ENCODE peak calls at places on chromosome 6, in seven cellular contexts. E is brain microvascular endothelial cell, R is GM23248, K is endodermal cell, G is suprapubic skin, U is neuronal stem cell, Y is heart right ventricle. T is an unnamed sample. For H3K36me3, the result is how much of the 10 kb centered on the place peaks cover.

GRCh38 chr6:17395112-17395511 is 1.7 kb downstream of the CAP2 start:
- DNase-seq in G (no peak), U (no peak), E (no peak), R (no peak), K (no peak), Y (no peak), T (no peak)

GRCh38 chr6:53361549-53362031 is 12.8 kb upstream of the ELOVL5 start:
- DNase-seq in G (no peak), K (no peak), U (no peak), Y (peak), E (peak), R (peak), T (no peak)

GRCh38 chr6:18226451-18226850 is 37.9 kb downstream of the DEK start:
- DNase-seq in K (no peak), Y (no peak), G (no peak), U (no peak), E (no peak), R (peak), T (no peak)

GRCh38 chr6:135411339-135411738 is 86.2 kb downstream of the AHI1 start:
- DNase-seq in Y (no peak), G (no peak), R (peak), U (no peak), E (no peak), K (no peak), T (no peak)

GRCh38 chr6:53526000-53526399 is 18.9 kb downstream of the GCLC start:
- DNase-seq in Y (no peak), R (no peak), E (no peak), K (no peak), G (no peak), U (no peak), T (no peak)

GRCh38 chr6:378090-378957 is 13.2 kb upstream of the IRF4 start:
- DNase-seq in K (no peak), E (no peak), U (no peak), G (peak), R (no peak), Y (no peak), T (no peak)

GRCh38 chr6:24929255-24929654 is 6.5 kb downstream of the RIPOR2 start:
- DNase-seq in R (no peak), K (no peak), G (no peak), E (no peak), Y (no peak), U (no peak), T (no peak)

GRCh38 chr6:25714765-25715164 is 39.8 kb upstream of the SLC17A4 start:
- DNase-seq in Y (no peak), R (no peak), K (no peak), G (no peak), E (no peak), U (no peak), T (no peak)

GRCh38 chr6:10412948-10413849 is 1.7 kb downstream of the TFAP2A start:
- DNase-seq in U (no peak), K (peak), E (no peak), R (peak), G (no peak), Y (no peak), T (peak)

GRCh38 chr6:53581161-53581560 is 36.3 kb upstream of the GCLC start:
- DNase-seq in R (peak), Y (no peak), U (no peak), G (no peak), E (peak), K (no peak), T (no peak)

GRCh38 chr6:156154896-156155295 is 622.3 kb upstream of the ARID1B start:
- DNase-seq in U (no peak), E (no peak), Y (no peak), K (no peak), G (no peak), R (no peak), T (no peak)

GRCh38 chr6:18330548-18331066 is 56.5 kb upstream of the RNF144B start:
- DNase-seq in G (no peak), K (no peak), U (no peak), Y (no peak), E (no peak), R (no peak), T (no peak)

GRCh38 chr6:156017838-156018237 is 562.2 kb upstream of the NOX3 start:
- DNase-seq in K (no peak), Y (no peak), G (no peak), E (no peak), R (peak), U (no peak), T (no peak)

GRCh38 chr6:91132461-91132860 is 545.6 kb upstream of the MAP3K7 start:
- DNase-seq in U (no peak), R (no peak), K (no peak), Y (no peak), G (no peak), E (no peak), T (no peak)

GRCh38 chr6:56725257-56725656 is 82.6 kb upstream of the DST start:
- DNase-seq in G (no peak), E (no peak), R (no peak), U (no peak), K (no peak), Y (no peak), T (no peak)

GRCh38 chr6:158837684-158838625 is 18.8 kb upstream of the EZR start:
- DNase-seq in U (no peak), G (no peak), K (peak), E (no peak), R (peak), Y (no peak), T (no peak)

GRCh38 chr6:37514377-37514776 is 14.7 kb upstream of the CCDC167 start:
- DNase-seq in R (peak), Y (no peak), K (no peak), U (no peak), E (peak), G (no peak), T (no peak)

GRCh38 chr6:61953881-61954280 is 332.1 kb downstream of the KHDRBS2 start:
- DNase-seq in U (no peak), G (no peak), E (no peak), K (no peak), Y (no peak), R (no peak), T (no peak)

GRCh38 chr6:168584251-168584650 is 143.3 kb downstream of the SMOC2 start:
- DNase-seq in Y (no peak), K (no peak), R (no peak), E (no peak), G (no peak), U (no peak), T (no peak)

GRCh38 chr6:53358440-53359087 is 9.8 kb upstream of the ELOVL5 start:
- DNase-seq in R (no peak), Y (no peak), G (no peak), K (no peak), E (no peak), U (no peak), T (peak)

GRCh38 chr6:84136364-84137050 is 90.9 kb downstream of the CEP162 start:
- DNase-seq in Y (no peak), R (no peak), G (no peak), K (no peak), E (no peak), U (no peak), T (no peak)

GRCh38 chr6:35213161-35213823 is 464 bp upstream of the SCUBE3 start:
- DNase-seq in G (no peak), U (peak), Y (no peak), E (no peak), R (peak), K (peak), T (peak)

GRCh38 chr6:129795261-129795660 is 65.9 kb downstream of the TMEM244 start:
- DNase-seq in U (no peak), Y (no peak), G (no peak), R (peak), K (no peak), E (no peak), T (no peak)

GRCh38 chr6:46734867-46735719 is at the start of gene PLA2G7:
- DNase-seq in U (peak), Y (peak), E (no peak), K (peak), G (no peak), R (peak), T (peak)

GRCh38 chr6:33728438-33728837 is 16.9 kb upstream of the UQCC2 start:
- DNase-seq in R (no peak), G (no peak), U (no peak), E (no peak), Y (peak), K (no peak), T (no peak)

GRCh38 chr6:137699036-137699683 is 167.9 kb upstream of the TNFAIP3 start:
- DNase-seq in G (no peak), Y (no peak), U (no peak), K (no peak), E (no peak), R (peak), T (no peak)

GRCh38 chr6:36752187-36752885 is 54.7 kb downstream of the RAB44 start:
- DNase-seq in K (no peak), R (no peak), G (no peak), U (no peak), Y (no peak), E (no peak), T (no peak)

GRCh38 chr6:5443491-5443890 is 182.2 kb downstream of the FARS2 start:
- DNase-seq in K (no peak), E (no peak), Y (no peak), U (no peak), R (no peak), G (no peak), T (no peak)

GRCh38 chr6:34155471-34156300 is 9.8 kb upstream of the GRM4 start:
- DNase-seq in R (no peak), Y (no peak), K (peak), E (no peak), G (peak), U (no peak), T (peak)

GRCh38 chr6:164252952-164253351 is 838.4 kb downstream of the QKI start:
- DNase-seq in K (peak), R (peak), U (peak), E (no peak), G (no peak), Y (no peak), T (peak)

GRCh38 chr6:151589667-151590066 is 95.8 kb downstream of the CCDC170 start:
- DNase-seq in R (no peak), U (no peak), K (peak), G (no peak), E (no peak), Y (no peak), T (peak)

GRCh38 chr6:71478834-71479541 is 190.4 kb downstream of the OGFRL1 start:
- DNase-seq in G (no peak), E (peak), R (peak), Y (no peak), U (no peak), K (no peak), T (no peak)

GRCh38 chr6:108564178-108564577 is 3.5 kb downstream of the FOXO3 start:
- DNase-seq in R (peak), U (no peak), K (no peak), Y (no peak), G (no peak), E (peak), T (no peak)

GRCh38 chr6:98842489-98843180 is 8.3 kb downstream of the POU3F2 start:
- DNase-seq in K (peak), R (no peak), E (no peak), U (peak), Y (no peak), G (no peak), T (peak)

GRCh38 chr6:138535728-138536454 is 36.6 kb upstream of the NHSL1 start:
- DNase-seq in K (no peak), E (no peak), G (no peak), Y (no peak), R (no peak), U (no peak), T (no peak)

GRCh38 chr6:87333591-87334181 is 4.6 kb upstream of the GJB7 start:
- DNase-seq in Y (no peak), E (peak), U (no peak), G (no peak), K (no peak), R (peak), T (no peak)

DNA sequence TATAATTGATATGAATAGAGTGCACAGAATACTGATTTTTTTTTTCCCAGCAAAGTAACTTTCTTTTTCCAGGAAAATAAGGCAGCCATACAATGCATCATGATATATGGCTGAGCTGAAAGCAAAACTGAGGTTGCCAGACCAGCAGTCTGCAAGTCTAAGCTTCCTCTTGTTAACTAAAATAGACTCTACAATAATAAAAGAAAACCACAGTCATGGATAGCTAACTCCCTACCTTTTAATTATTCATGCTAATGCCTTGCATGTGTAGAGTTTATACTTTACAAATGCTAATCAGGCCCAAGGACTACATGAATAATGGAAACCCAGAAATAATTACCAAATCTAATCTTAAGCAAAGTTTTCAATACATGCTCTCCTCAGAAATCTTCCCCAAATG is 47.4 kb downstream of the MAP7 start:
- DNase-seq in G (no peak), R (no peak), E (no peak), Y (no peak), K (no peak), U (no peak), T (no peak)
- H3K4me3 ChIP-seq in G (no peak), R (no peak), E (no peak), Y (no peak), K (no peak), U (no peak), T (no peak)

GRCh38 chr6:111700135-111700690 is 94.5 kb upstream of the TRAF3IP2 start:
- DNase-seq in Y (no peak), R (no peak), K (no peak), U (no peak), G (no peak), E (no peak), T (no peak)
- H3K36me3 ChIP-seq in Y (half or more), R (half or more), K (under half), U (half or more), G (under half), E (under half), T (under half)

GRCh38 chr6:28353356-28353755 is 3.6 kb downstream of the ZKSCAN3 start:
- DNase-seq in Y (no peak), K (no peak), E (no peak), G (no peak), R (no peak), U (no peak), T (no peak)
- H3K4me3 ChIP-seq in Y (peak), K (no peak), E (no peak), G (peak), R (no peak), U (no peak), T (no peak)

DNA sequence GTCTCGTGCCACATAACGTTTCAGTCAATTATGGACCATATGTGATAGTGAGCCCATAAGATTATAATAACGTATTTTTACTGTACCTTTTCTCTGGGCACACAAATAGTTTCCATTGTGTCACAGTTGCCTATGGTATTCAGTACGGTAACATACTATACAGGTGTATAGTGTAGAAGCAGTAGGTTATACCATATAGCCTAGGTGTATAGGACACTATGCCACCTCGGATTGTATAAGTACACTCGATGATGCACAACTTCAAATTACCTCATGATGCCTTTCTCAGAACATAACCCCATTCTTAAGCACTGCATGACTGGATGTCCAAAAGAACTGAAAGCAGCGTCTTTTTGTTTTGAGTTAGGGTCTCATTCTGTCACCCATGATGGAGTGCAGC is 59.5 kb upstream of the MYO6 start:
- DNase-seq in K (no peak), U (no peak), G (no peak), E (no peak), R (no peak), Y (no peak), T (no peak)
- H3K36me3 ChIP-seq in K (under half), U (half or more), G (under half), E (under half), R (under half), Y (half or more), T (under half)

DNA sequence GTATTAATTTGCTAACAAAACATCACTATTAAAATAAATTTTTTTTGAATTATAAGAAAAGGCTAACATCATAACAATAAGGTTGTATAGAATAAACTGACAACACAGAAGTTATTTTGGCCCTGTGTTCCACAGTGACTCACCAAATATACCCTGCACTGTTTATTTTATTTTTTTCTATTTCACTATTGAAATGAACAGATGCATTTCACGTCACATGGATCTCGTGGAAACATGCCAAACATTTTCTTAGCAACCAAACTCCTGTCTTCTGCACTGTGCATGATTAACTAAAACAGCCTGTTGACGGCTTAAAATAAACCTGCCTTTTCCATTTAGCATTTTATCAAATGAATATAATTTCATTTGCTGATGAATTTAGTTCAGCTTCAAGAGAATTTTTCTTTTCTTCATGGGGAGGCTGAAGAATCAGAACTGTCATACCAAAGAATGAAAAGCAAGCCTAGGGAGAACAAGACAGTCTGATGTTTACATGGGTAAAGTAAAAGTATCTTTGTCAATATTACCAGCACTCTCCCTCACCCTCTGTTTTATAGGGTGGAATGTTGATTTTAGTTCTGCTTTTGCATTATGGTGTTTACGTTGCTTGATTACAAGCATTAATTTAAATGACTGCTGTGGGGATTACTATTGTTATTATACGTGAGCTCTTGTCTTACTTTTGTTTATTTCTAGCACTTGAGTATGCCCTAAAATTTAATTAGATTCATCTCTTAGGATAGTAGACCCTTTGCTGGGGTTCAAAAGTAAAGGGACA is 115.3 kb downstream of the LCA5 start:
- DNase-seq in G (no peak), U (no peak), E (peak), Y (no peak), R (peak), K (no peak), T (no peak)
- H3K4me3 ChIP-seq in G (no peak), U (no peak), E (peak), Y (peak), R (no peak), K (no peak), T (no peak)

DNA sequence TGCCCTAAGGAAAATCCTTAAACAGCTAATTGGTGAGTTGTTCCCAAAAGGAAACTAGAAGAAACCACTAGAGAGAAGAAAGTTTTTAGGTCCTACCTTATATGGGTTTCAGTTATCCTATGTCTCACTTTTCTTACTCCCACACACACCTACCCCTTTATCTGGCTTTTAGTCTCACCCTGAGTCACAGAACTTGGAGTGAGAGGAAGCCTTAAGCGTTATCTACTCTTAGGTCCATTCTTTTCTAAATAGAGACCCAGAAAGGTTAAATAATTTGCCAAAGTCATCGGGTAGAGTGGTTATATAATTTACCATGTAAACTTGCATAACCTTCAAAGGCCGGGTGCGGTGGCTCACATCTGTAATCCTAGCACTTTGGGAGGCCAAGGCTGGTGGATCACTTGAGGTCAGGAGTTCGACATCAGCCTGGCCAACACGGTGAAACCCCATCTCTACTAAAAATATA is 4.3 kb upstream of the RPP21 start:
- DNase-seq in E (no peak), U (no peak), R (peak), Y (no peak), K (no peak), G (no peak), T (no peak)
- H3K36me3 ChIP-seq in E (under half), U (half or more), R (under half), Y (half or more), K (half or more), G (half or more), T (under half)

T was measured in H7.